ENCODE peak calls at places on chromosome 5, in seven cellular contexts. One of them, this sample, is unnamed.

GRCh38 chr5:72988769-72989168 is 32.9 kb downstream of the FCHO2 start:
- DNase-seq in brain microvascular endothelial cell: peak
- DNase-seq in foreskin keratinocyte: no peak
- DNase-seq in PC-3: no peak
- DNase-seq in psoas muscle: no peak
- DNase-seq in heart right ventricle: no peak
- DNase-seq in adrenal gland: no peak
- DNase-seq in this sample: no peak

GRCh38 chr5:130541617-130542221 is 623.3 kb downstream of the HINT1 start:
- DNase-seq in heart right ventricle: no peak
- DNase-seq in adrenal gland: no peak
- DNase-seq in foreskin keratinocyte: no peak
- DNase-seq in psoas muscle: no peak
- DNase-seq in PC-3: peak
- DNase-seq in brain microvascular endothelial cell: peak
- DNase-seq in this sample: peak

GRCh38 chr5:180492226-180492903 is 1.8 kb upstream of the CNOT6 start:
- DNase-seq in PC-3: no peak
- DNase-seq in adrenal gland: no peak
- DNase-seq in brain microvascular endothelial cell: no peak
- DNase-seq in heart right ventricle: no peak
- DNase-seq in psoas muscle: no peak
- DNase-seq in foreskin keratinocyte: no peak
- DNase-seq in this sample: no peak

GRCh38 chr5:57785946-57786345 is 303.3 kb upstream of the ACTBL2 start:
- DNase-seq in foreskin keratinocyte: no peak
- DNase-seq in adrenal gland: no peak
- DNase-seq in heart right ventricle: no peak
- DNase-seq in PC-3: no peak
- DNase-seq in psoas muscle: no peak
- DNase-seq in brain microvascular endothelial cell: no peak
- DNase-seq in this sample: no peak

GRCh38 chr5:14254686-14255085 is 111.5 kb downstream of the TRIO start:
- DNase-seq in psoas muscle: no peak
- DNase-seq in PC-3: no peak
- DNase-seq in brain microvascular endothelial cell: no peak
- DNase-seq in heart right ventricle: no peak
- DNase-seq in adrenal gland: no peak
- DNase-seq in foreskin keratinocyte: no peak
- DNase-seq in this sample: no peak

GRCh38 chr5:123754167-123754840 is 242.3 kb downstream of the CSNK1G3 start:
- DNase-seq in foreskin keratinocyte: no peak
- DNase-seq in heart right ventricle: no peak
- DNase-seq in PC-3: peak
- DNase-seq in adrenal gland: no peak
- DNase-seq in brain microvascular endothelial cell: peak
- DNase-seq in psoas muscle: no peak
- DNase-seq in this sample: no peak

GRCh38 chr5:73820321-73820720 is 194.3 kb downstream of the ARHGEF28 start:
- DNase-seq in brain microvascular endothelial cell: no peak
- DNase-seq in foreskin keratinocyte: no peak
- DNase-seq in PC-3: peak
- DNase-seq in adrenal gland: no peak
- DNase-seq in psoas muscle: no peak
- DNase-seq in heart right ventricle: no peak
- DNase-seq in this sample: no peak

GRCh38 chr5:135360278-135361274 is 38.5 kb downstream of the MACROH2A1 start:
- DNase-seq in adrenal gland: no peak
- DNase-seq in PC-3: no peak
- DNase-seq in heart right ventricle: no peak
- DNase-seq in psoas muscle: no peak
- DNase-seq in brain microvascular endothelial cell: no peak
- DNase-seq in foreskin keratinocyte: no peak
- DNase-seq in this sample: no peak

GRCh38 chr5:61409568-61409967 is 77.5 kb downstream of the ZSWIM6 start:
- DNase-seq in PC-3: peak
- DNase-seq in heart right ventricle: no peak
- DNase-seq in adrenal gland: no peak
- DNase-seq in brain microvascular endothelial cell: peak
- DNase-seq in psoas muscle: no peak
- DNase-seq in foreskin keratinocyte: peak
- DNase-seq in this sample: peak

GRCh38 chr5:151060742-151061141 is 20.1 kb downstream of the TNIP1 start:
- DNase-seq in heart right ventricle: no peak
- DNase-seq in brain microvascular endothelial cell: no peak
- DNase-seq in psoas muscle: peak
- DNase-seq in adrenal gland: no peak
- DNase-seq in foreskin keratinocyte: no peak
- DNase-seq in PC-3: no peak
- DNase-seq in this sample: no peak

GRCh38 chr5:113505181-113505580 is 8.3 kb upstream of the YTHDC2 start:
- DNase-seq in PC-3: peak
- DNase-seq in foreskin keratinocyte: peak
- DNase-seq in brain microvascular endothelial cell: peak
- DNase-seq in psoas muscle: no peak
- DNase-seq in adrenal gland: no peak
- DNase-seq in heart right ventricle: no peak
- DNase-seq in this sample: peak

GRCh38 chr5:67494186-67494842 is 297.7 kb upstream of the CD180 start:
- DNase-seq in psoas muscle: peak
- DNase-seq in adrenal gland: no peak
- DNase-seq in PC-3: no peak
- DNase-seq in foreskin keratinocyte: no peak
- DNase-seq in brain microvascular endothelial cell: no peak
- DNase-seq in heart right ventricle: no peak
- DNase-seq in this sample: no peak

GRCh38 chr5:14945450-14945849 is 73.9 kb upstream of the ANKH start:
- DNase-seq in adrenal gland: no peak
- DNase-seq in psoas muscle: no peak
- DNase-seq in heart right ventricle: no peak
- DNase-seq in brain microvascular endothelial cell: no peak
- DNase-seq in PC-3: peak
- DNase-seq in foreskin keratinocyte: no peak
- DNase-seq in this sample: no peak

GRCh38 chr5:944992-945685 is 52.5 kb downstream of the TRIP13 start:
- DNase-seq in foreskin keratinocyte: no peak
- DNase-seq in PC-3: no peak
- DNase-seq in heart right ventricle: no peak
- DNase-seq in adrenal gland: no peak
- DNase-seq in psoas muscle: no peak
- DNase-seq in brain microvascular endothelial cell: no peak
- DNase-seq in this sample: no peak

GRCh38 chr5:23820764-23821471 is 313.5 kb downstream of the PRDM9 start:
- DNase-seq in foreskin keratinocyte: peak
- DNase-seq in heart right ventricle: no peak
- DNase-seq in brain microvascular endothelial cell: peak
- DNase-seq in adrenal gland: no peak
- DNase-seq in psoas muscle: no peak
- DNase-seq in PC-3: peak
- DNase-seq in this sample: peak

GRCh38 chr5:75189353-75189752 is 47.3 kb downstream of the ANKRD31 start:
- DNase-seq in PC-3: no peak
- DNase-seq in foreskin keratinocyte: no peak
- DNase-seq in psoas muscle: no peak
- DNase-seq in heart right ventricle: no peak
- DNase-seq in brain microvascular endothelial cell: no peak
- DNase-seq in adrenal gland: no peak
- DNase-seq in this sample: no peak

GRCh38 chr5:43874772-43875171 is 271.8 kb downstream of the NNT start:
- DNase-seq in foreskin keratinocyte: peak
- DNase-seq in heart right ventricle: no peak
- DNase-seq in brain microvascular endothelial cell: peak
- DNase-seq in adrenal gland: no peak
- DNase-seq in PC-3: peak
- DNase-seq in psoas muscle: no peak
- DNase-seq in this sample: peak

GRCh38 chr5:15495026-15495425 is 5.0 kb upstream of the FBXL7 start:
- DNase-seq in psoas muscle: no peak
- DNase-seq in adrenal gland: no peak
- DNase-seq in heart right ventricle: no peak
- DNase-seq in brain microvascular endothelial cell: no peak
- DNase-seq in foreskin keratinocyte: no peak
- DNase-seq in PC-3: no peak
- DNase-seq in this sample: no peak

DNA sequence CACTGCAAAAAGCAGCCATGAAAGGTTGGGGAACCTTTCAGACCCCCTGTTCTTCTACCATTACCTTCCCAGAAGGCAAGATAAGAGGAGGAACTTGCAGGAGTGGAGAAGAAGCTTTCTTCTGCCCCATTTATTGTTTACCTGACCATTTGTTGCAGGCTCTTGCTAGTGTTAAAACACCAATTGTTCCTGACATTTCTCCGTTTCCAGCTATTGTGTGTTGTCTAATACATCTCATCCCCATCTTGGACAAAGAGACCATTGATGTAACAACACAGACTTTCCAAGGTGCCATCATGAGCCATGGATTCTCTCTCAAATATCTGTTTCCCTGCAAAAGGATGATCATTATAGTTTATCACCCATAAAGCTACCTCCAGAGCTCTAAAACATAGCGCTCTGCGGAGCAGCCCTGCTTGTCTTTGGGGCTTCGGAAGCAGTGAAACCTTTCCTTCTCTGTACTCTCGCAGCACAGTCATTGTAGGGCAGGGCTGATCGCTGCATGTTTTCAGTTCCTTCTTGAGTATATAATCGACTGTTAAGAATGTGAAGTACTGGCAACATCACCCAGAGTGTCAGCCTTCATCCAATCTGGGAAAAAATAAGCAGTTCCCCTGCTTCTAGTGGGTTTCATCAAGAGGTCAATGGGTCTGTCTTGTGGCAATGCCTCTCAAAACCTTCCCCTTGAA is 680.0 kb downstream of the SEMA5A start:
- DNase-seq in brain microvascular endothelial cell: no peak
- DNase-seq in psoas muscle: no peak
- DNase-seq in PC-3: no peak
- DNase-seq in heart right ventricle: no peak
- DNase-seq in foreskin keratinocyte: no peak
- DNase-seq in adrenal gland: no peak
- DNase-seq in this sample: no peak
- H3K27ac ChIP-seq in brain microvascular endothelial cell: no peak
- H3K27ac ChIP-seq in psoas muscle: no peak
- H3K27ac ChIP-seq in PC-3: no peak
- H3K27ac ChIP-seq in heart right ventricle: no peak
- H3K27ac ChIP-seq in foreskin keratinocyte: no peak
- H3K27ac ChIP-seq in adrenal gland: no peak
- H3K27ac ChIP-seq in this sample: no peak

GRCh38 chr5:16664368-16664767 is 47.6 kb upstream of the RETREG1 start:
- DNase-seq in heart right ventricle: no peak
- DNase-seq in foreskin keratinocyte: no peak
- DNase-seq in brain microvascular endothelial cell: no peak
- DNase-seq in psoas muscle: no peak
- DNase-seq in adrenal gland: no peak
- DNase-seq in PC-3: no peak
- DNase-seq in this sample: no peak

GRCh38 chr5:16666140-16666860 is 49.5 kb upstream of the RETREG1 start:
- DNase-seq in foreskin keratinocyte: no peak
- DNase-seq in heart right ventricle: no peak
- DNase-seq in adrenal gland: no peak
- DNase-seq in psoas muscle: no peak
- DNase-seq in PC-3: no peak
- DNase-seq in brain microvascular endothelial cell: no peak
- DNase-seq in this sample: no peak

GRCh38 chr5:16665611-16666010 is 48.8 kb upstream of the RETREG1 start:
- DNase-seq in PC-3: no peak
- DNase-seq in heart right ventricle: no peak
- DNase-seq in psoas muscle: no peak
- DNase-seq in brain microvascular endothelial cell: no peak
- DNase-seq in adrenal gland: no peak
- DNase-seq in foreskin keratinocyte: no peak
- DNase-seq in this sample: no peak

GRCh38 chr5:16668194-16668593 is 51.4 kb upstream of the RETREG1 start:
- DNase-seq in foreskin keratinocyte: no peak
- DNase-seq in adrenal gland: no peak
- DNase-seq in PC-3: no peak
- DNase-seq in psoas muscle: no peak
- DNase-seq in heart right ventricle: no peak
- DNase-seq in brain microvascular endothelial cell: no peak
- DNase-seq in this sample: no peak

GRCh38 chr5:16666861-16667481 is 50.2 kb upstream of the RETREG1 start:
- DNase-seq in heart right ventricle: peak
- DNase-seq in psoas muscle: no peak
- DNase-seq in brain microvascular endothelial cell: no peak
- DNase-seq in PC-3: peak
- DNase-seq in foreskin keratinocyte: no peak
- DNase-seq in adrenal gland: no peak
- DNase-seq in this sample: no peak
- TF ChIP-seq CTCF in heart right ventricle: peak
- TF ChIP-seq CTCF in psoas muscle: peak
- TF ChIP-seq CTCF in brain microvascular endothelial cell: peak
- TF ChIP-seq CTCF in PC-3: peak
- TF ChIP-seq CTCF in foreskin keratinocyte: peak
- TF ChIP-seq CTCF in adrenal gland: no peak
- TF ChIP-seq CTCF in this sample: no peak

DNA sequence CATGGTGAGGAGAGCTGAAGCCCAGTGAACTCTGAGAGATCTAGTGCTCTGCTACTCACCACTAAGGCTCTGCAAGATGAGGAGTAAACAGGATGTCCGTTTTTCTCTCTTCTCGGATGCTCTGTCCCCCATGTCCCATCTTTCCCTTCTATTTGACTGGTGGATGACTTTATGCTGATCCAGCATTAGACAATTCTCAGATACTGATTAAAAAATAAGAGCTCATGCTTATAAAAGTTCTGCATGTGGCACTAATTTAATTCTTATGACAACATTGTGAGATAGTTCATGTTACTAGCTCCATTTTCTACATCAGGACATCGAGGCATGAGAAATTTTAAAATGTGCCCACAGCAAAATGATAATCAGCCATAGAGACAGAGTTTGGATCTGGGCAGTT is 77.0 kb downstream of the HMHB1 start:
- DNase-seq in foreskin keratinocyte: no peak
- DNase-seq in adrenal gland: no peak
- DNase-seq in PC-3: no peak
- DNase-seq in brain microvascular endothelial cell: no peak
- DNase-seq in psoas muscle: no peak
- DNase-seq in heart right ventricle: no peak
- DNase-seq in this sample: no peak
- H3K27ac ChIP-seq in foreskin keratinocyte: no peak
- H3K27ac ChIP-seq in adrenal gland: no peak
- H3K27ac ChIP-seq in PC-3: no peak
- H3K27ac ChIP-seq in brain microvascular endothelial cell: no peak
- H3K27ac ChIP-seq in psoas muscle: no peak
- H3K27ac ChIP-seq in heart right ventricle: no peak
- H3K27ac ChIP-seq in this sample: no peak

GRCh38 chr5:164614707-164615106 is 1109.3 kb downstream of the MAT2B start:
- DNase-seq in adrenal gland: no peak
- DNase-seq in brain microvascular endothelial cell: no peak
- DNase-seq in foreskin keratinocyte: no peak
- DNase-seq in psoas muscle: no peak
- DNase-seq in PC-3: no peak
- DNase-seq in heart right ventricle: no peak
- DNase-seq in this sample: no peak

DNA sequence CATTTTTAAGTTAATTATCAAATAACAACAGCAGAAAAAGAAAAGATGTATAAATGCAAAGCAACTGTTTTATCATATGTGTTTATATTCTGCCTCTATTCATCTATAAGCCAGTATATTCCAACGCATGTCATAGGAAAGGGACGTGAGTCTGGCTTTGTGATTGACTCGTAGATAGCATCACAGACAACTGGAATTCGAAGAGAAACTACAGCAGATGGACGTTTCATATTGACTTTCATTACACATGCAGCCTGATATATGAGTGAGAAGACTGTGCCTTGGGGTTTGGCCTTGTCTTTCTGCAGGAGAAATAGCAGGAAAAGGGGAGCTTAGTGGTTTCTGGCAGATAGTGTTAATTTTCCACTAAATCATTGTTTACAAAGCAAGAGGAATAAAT is 1111.9 kb downstream of the MAT2B start:
- DNase-seq in PC-3: no peak
- DNase-seq in adrenal gland: no peak
- DNase-seq in psoas muscle: no peak
- DNase-seq in heart right ventricle: no peak
- DNase-seq in brain microvascular endothelial cell: no peak
- DNase-seq in foreskin keratinocyte: no peak
- DNase-seq in this sample: no peak
- TF ChIP-seq CTCF in PC-3: no peak
- TF ChIP-seq CTCF in adrenal gland: no peak
- TF ChIP-seq CTCF in psoas muscle: no peak
- TF ChIP-seq CTCF in heart right ventricle: no peak
- TF ChIP-seq CTCF in brain microvascular endothelial cell: no peak
- TF ChIP-seq CTCF in foreskin keratinocyte: no peak
- TF ChIP-seq CTCF in this sample: no peak